ENCODE peak calls at places on chromosomes 13 and 19, in four cellular contexts. E, G, L and K are unnamed samples.

GRCh38 chr13:26482451-26483197 is 74.9 kb upstream of the WASF3 start:
- DNase-seq in L (peak), G (peak), E (peak), K (peak)

GRCh38 chr13:110897024-110897423 is 17.8 kb downstream of the ANKRD10 start:
- DNase-seq in L (no peak), G (no peak), E (no peak), K (no peak)

GRCh38 chr13:113140677-113141590 is 17.5 kb upstream of the PROZ start:
- DNase-seq in E (peak), G (no peak), L (no peak), K (no peak)

GRCh38 chr13:62799038-62799535 is 1383.4 kb upstream of the PCDH20 start:
- DNase-seq in E (no peak), L (no peak), G (no peak), K (no peak)

GRCh38 chr19:8491574-8491973 is 10.9 kb downstream of the PRAM1 start:
- DNase-seq in G (peak), L (no peak), E (peak), K (no peak)

GRCh38 chr13:30061217-30061616 is 210.8 kb upstream of the UBL3 start:
- DNase-seq in G (no peak), L (no peak), E (no peak), K (no peak)

GRCh38 chr13:113667771-113668490 is 912 bp downstream of the GRK1 start:
- DNase-seq in G (no peak), L (no peak), E (peak), K (no peak)

GRCh38 chr13:31629085-31629785 is 110.1 kb upstream of the RXFP2 start:
- DNase-seq in E (no peak), L (peak), G (no peak), K (no peak)

GRCh38 chr13:93304868-93305613 is 78.4 kb downstream of the GPC6 start:
- DNase-seq in L (no peak), G (peak), E (peak), K (no peak)

GRCh38 chr13:76016799-76017198 is 380.7 kb downstream of the LMO7 start:
- DNase-seq in G (peak), L (peak), E (peak), K (peak)

GRCh38 chr13:32446778-32447465 is 19.0 kb upstream of the N4BP2L1 start:
- DNase-seq in L (peak), E (no peak), G (peak), K (no peak)

GRCh38 chr19:17402982-17403855 is 2.2 kb downstream of the BST2 start:
- DNase-seq in E (peak), L (no peak), G (peak), K (no peak)

GRCh38 chr13:111005364-111005763 is 90.5 kb upstream of the ANKRD10 start:
- DNase-seq in G (peak), L (peak), E (no peak), K (no peak)

GRCh38 chr19:52570005-52570861 is at the start of gene ZNF701:
- DNase-seq in G (peak), E (peak), L (peak), K (peak)

GRCh38 chr13:106038752-106039151 is 496.7 kb downstream of the EFNB2 start:
- DNase-seq in G (no peak), E (no peak), L (peak), K (no peak)

GRCh38 chr13:71395053-71395452 is 472.0 kb downstream of the DACH1 start:
- DNase-seq in E (no peak), G (no peak), L (no peak), K (no peak)

GRCh38 chr19:33273065-33273736 is 29.1 kb downstream of the CEBPA start:
- DNase-seq in L (peak), E (peak), G (no peak), K (no peak)

GRCh38 chr19:46975918-46976782 is 43.5 kb upstream of the NPAS1 start:
- DNase-seq in G (peak), E (peak), L (peak), K (peak)

GRCh38 chr13:101845501-101846012 is 393.1 kb downstream of the ITGBL1 start:
- DNase-seq in L (no peak), G (peak), E (no peak), K (peak)

GRCh38 chr13:24625870-24626419 is 54.3 kb upstream of the ATP12A start:
- DNase-seq in E (no peak), G (no peak), L (no peak), K (no peak)

GRCh38 chr19:11196406-11197287 is 698 bp downstream of the KANK2 start:
- DNase-seq in G (peak), E (peak), L (peak), K (peak)

GRCh38 chr19:39398297-39398864 is 7.2 kb downstream of the MED29 start:
- DNase-seq in L (peak), E (no peak), G (no peak), K (no peak)

GRCh38 chr19:16216744-16217670 is 19.3 kb downstream of the AP1M1 start:
- DNase-seq in E (peak), L (no peak), G (no peak), K (no peak)

GRCh38 chr19:33438987-33439781 is 65.7 kb downstream of the CEBPG start:
- DNase-seq in E (no peak), G (no peak), L (no peak), K (no peak)

GRCh38 chr13:59679239-59679638 is 484.5 kb downstream of the DIAPH3 start:
- DNase-seq in G (peak), L (no peak), E (no peak), K (peak)

GRCh38 chr13:33872005-33872351 is 54.0 kb downstream of the RFC3 start:
- DNase-seq in L (peak), G (no peak), E (no peak), K (no peak)

GRCh38 chr19:32599736-32600157 is 18.8 kb downstream of the PDCD5 start:
- DNase-seq in E (peak), L (peak), G (peak), K (peak)

GRCh38 chr19:51798958-51799310 is 4.0 kb downstream of the FPR3 start:
- DNase-seq in L (no peak), E (no peak), G (no peak), K (no peak)

GRCh38 chr19:55087542-55087935 is 11.9 kb downstream of the EPS8L1 start:
- DNase-seq in G (no peak), L (peak), E (peak), K (no peak)

GRCh38 chr13:41267106-41267505 is 3.7 kb upstream of the MTRF1 start:
- DNase-seq in L (no peak), G (no peak), E (no peak), K (no peak)
- H3K4me3 ChIP-seq in L (no peak), G (no peak), E (no peak), K (no peak)

GRCh38 chr19:19385900-19386339 is 19.6 kb upstream of the GATAD2A start:
- DNase-seq in L (no peak), E (no peak), G (peak), K (no peak)

GRCh38 chr19:19387108-19387507 is 18.4 kb upstream of the GATAD2A start:
- DNase-seq in G (no peak), E (no peak), L (no peak), K (no peak)

GRCh38 chr19:19386373-19386869 is 19.1 kb upstream of the GATAD2A start:
- DNase-seq in E (no peak), L (no peak), G (no peak), K (no peak)

GRCh38 chr19:19385131-19385899 is 20.2 kb upstream of the GATAD2A start:
- DNase-seq in L (peak), E (peak), G (peak), K (peak)

DNA sequence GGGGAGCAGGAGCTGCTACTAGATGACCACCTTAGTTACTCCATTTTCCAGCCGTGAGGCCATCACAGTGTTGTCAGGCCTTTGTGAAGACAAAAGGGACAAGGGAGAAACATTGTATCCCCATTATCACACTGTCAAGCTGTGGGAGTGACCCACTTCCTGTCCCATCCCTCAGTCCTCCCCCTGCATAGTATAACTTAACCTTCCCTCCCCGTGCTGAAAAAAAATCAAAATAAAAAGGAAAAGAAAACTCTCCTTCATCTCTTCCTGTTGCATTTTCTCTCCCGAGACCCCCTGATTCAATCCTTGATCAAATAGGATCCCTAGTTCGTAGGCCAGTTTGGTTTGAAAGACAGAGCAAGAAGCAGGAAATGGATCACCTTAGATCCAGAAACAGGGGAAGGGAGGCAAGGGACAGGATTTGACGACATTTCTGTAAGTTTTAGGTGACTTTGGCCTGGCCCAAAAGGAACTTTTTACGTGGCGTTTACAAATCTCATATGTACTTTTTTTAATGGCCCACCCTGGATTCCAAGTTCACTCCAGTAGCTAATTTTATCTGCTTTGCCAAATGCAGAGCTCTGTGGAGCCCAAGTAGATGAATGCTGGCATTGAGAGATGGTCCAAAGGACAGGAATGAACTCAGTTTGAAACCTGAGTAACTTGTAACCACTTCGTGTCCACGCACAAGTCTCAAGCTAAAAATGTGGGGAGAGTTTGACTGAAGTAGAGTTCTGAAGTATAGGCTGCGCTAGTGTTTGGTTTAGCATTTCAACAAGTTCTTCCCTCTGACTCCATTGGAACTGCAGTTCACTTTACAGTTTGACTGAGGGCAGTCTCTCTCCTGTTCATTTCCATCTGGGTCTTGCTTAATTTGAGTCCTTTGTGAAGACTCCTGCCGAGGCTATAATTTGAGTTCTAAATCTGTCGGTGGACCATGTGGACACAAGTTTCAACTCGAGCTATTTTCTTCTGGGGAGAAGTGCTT is 16.6 kb upstream of the GATAD2A start:
- DNase-seq in E (no peak), G (peak), L (no peak), K (no peak)
- H3K4me3 ChIP-seq in E (no peak), G (no peak), L (no peak), K (no peak)

DNA sequence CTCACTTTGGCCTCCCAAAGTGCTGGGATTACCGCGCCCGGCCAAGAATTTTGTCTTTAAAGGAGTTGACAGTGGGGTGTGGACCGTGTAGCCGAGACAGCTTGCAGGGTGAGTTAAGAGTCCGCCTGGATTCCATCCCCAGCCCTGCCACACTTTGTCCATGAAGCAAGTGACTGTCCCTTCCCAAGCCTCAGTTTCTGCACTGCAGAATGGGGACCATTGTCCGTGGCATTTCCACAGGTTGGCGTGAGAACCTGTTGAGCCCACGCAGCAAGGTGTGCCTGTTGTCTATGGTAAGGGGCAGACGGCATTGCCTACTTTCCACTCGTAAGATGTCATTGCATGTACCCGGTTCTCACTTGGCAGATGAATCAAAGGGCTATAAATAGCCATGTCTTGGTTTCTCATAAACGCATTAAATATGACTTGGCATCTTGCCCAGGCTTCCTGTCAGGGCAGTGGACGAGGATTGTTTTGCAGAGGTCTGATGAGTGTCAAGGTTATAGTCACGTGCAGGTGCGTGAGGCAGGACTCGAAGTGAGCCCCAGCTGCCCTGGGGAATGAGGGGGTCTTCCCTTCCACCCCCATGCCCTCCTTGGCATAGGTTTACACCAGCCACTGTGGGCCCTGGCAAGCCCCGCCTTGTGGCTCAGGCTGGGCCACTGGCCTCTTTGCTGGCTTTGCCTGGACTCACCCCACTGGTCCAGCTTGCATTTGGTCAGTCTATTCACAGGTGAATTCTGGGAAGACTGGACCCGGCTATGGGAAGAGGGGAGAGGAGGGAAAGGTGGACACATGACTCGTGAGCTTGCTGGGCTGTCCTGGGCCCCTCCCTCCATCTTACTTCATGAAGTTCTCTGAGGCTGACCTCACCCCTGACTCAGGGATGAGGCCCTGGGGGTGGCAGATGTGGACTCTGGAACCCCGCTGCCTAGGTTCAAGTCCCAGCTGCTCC is 14.6 kb downstream of the FAM187B start:
- DNase-seq in G (no peak), E (no peak), L (peak), K (peak)
- H3K4me3 ChIP-seq in G (no peak), E (no peak), L (no peak), K (no peak)

GRCh38 chr19:5915782-5916165 is 1.7 kb downstream of the CAPS start:
- DNase-seq in L (no peak), E (no peak), G (no peak), K (no peak)
- H3K4me3 ChIP-seq in L (no peak), E (no peak), G (no peak), K (no peak)

DNA sequence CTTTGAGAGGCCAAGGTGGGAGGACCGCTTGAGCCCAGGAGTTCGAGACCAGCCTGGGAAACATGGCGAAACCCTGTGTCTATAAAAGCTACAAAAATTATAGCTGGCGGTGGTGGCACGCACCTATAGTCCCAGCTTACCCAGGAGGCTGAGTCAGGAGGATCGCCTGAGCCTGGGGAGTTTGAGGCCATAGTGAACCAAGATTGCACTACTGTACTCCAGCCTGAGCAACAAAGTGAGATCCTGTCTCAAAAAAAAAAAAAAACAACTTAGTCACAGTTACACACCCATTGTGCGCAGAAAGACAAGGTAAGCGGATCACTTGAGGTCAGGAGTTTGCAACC is 728 bp upstream of the DENND1C start:
- DNase-seq in L (no peak), E (no peak), G (no peak), K (no peak)
- H3K4me3 ChIP-seq in L (no peak), E (no peak), G (no peak), K (no peak)

GRCh38 chr19:4329858-4330257 is 8.8 kb downstream of the STAP2 start:
- DNase-seq in E (no peak), G (no peak), L (no peak), K (no peak)

GRCh38 chr19:4327252-4327876 is 11.3 kb downstream of the STAP2 start:
- DNase-seq in E (peak), L (peak), G (peak), K (peak)

GRCh38 chr19:4327877-4328242 is 10.8 kb downstream of the STAP2 start:
- DNase-seq in L (no peak), G (no peak), E (no peak), K (no peak)

GRCh38 chr19:4326837-4327251 is 11.8 kb downstream of the STAP2 start:
- DNase-seq in E (peak), L (no peak), G (peak), K (peak)

DNA sequence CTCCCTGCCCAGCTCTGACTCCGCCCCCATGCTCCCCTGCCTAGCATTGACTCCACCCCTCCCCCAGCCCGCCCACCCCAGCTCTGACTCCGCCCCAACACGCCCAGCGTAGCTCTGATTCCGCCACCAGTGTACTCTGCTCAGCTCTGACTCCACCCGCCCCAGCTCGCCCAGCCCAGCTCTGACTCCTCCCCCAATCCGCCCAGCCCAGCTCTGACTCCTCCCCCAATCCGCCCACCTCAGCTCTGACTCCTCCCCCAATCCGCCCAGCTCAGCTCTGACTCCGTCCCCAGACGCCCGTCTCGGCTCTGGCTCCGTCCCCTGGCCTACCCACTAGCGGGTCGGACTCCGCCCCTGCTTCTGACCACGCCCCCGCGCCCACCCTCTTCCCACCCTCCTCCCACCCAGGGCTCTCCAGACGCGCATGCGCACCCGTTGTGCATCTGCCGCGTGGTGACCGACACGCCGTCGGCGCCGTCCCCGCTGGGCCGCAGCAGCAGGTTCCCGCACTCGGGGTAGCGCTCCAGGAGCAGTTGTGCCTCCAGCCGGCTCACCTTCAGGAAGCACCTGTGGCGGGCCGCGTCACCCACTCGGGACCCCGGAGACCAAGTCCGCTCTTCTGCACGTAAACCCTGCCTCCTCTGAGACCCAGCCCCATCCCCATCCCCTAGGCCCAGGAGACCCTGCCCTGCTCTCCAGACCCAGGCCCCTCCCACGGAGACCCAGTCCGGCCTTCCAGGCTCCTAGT is 10.2 kb downstream of the STAP2 start:
- DNase-seq in L (peak), G (peak), E (peak), K (peak)
- H3K4me3 ChIP-seq in L (peak), G (peak), E (peak), K (peak)